ENCODE peak calls at places on chromosomes 12 and 14, in six cellular contexts. R, P, A, L, H and W are unnamed samples.
A peak's percentile ranks its signal among the peaks of the same experiment; 100 is the strongest.

GRCh38 chr14:91035855-91036254 is 24.6 kb downstream of the RPS6KA5 start:
- DNase-seq in P (no peak), H (no peak), L (no peak), A (no peak), R (no peak), W (peak; percentile 20)

GRCh38 chr12:28606967-28607557 is 416.8 kb downstream of the CCDC91 start:
- DNase-seq in L (no peak), P (no peak), R (no peak), H (no peak), A (no peak), W (no peak)

GRCh38 chr12:29731556-29731955 is 52.2 kb downstream of the TMTC1 start:
- DNase-seq in A (no peak), L (no peak), P (no peak), H (no peak), R (no peak), W (no peak)

GRCh38 chr14:69387311-69387710 is 10.8 kb downstream of the ERH start:
- DNase-seq in A (no peak), P (no peak), L (no peak), H (no peak), R (peak; percentile 28), W (no peak)

GRCh38 chr12:45637706-45638105 is 91.8 kb upstream of the ARID2 start:
- DNase-seq in A (no peak), R (no peak), H (peak; percentile 60), P (no peak), L (no peak), W (no peak)

GRCh38 chr12:109346920-109347319 is 780 bp upstream of the MYO1H start:
- DNase-seq in P (no peak), A (no peak), L (no peak), H (no peak), R (no peak), W (no peak)

GRCh38 chr12:87304406-87304805 is 724.8 kb downstream of the C12orf50 start:
- DNase-seq in A (no peak), P (no peak), R (no peak), H (no peak), L (peak; percentile 14), W (no peak)

GRCh38 chr12:63826002-63826585 is 18.4 kb upstream of the SRGAP1 start:
- DNase-seq in L (no peak), A (no peak), H (peak; percentile 86), R (no peak), P (no peak), W (peak; percentile 48)

GRCh38 chr12:3631272-3631637 is 121.7 kb downstream of the CRACR2A start:
- DNase-seq in L (no peak), P (no peak), A (no peak), R (no peak), H (no peak), W (no peak)

GRCh38 chr12:95385246-95385645 is 88.7 kb upstream of the METAP2 start:
- DNase-seq in L (no peak), A (no peak), P (peak; percentile 17), R (no peak), H (peak; percentile 78), W (no peak)

GRCh38 chr12:92992041-92992440 is 62.9 kb upstream of the EEA1 start:
- DNase-seq in R (no peak), P (no peak), L (no peak), A (no peak), H (no peak), W (no peak)

GRCh38 chr14:32330356-32331226 is 1.5 kb downstream of the AKAP6 start:
- DNase-seq in H (no peak), R (no peak), P (no peak), A (no peak), L (no peak), W (no peak)

GRCh38 chr14:55832122-55832911 is 252.3 kb downstream of the KTN1 start:
- DNase-seq in H (no peak), P (no peak), R (peak; percentile 74), L (peak; percentile 61), A (no peak), W (no peak)

GRCh38 chr12:95549392-95550084 is 1.7 kb downstream of the USP44 start:
- DNase-seq in L (no peak), R (no peak), A (no peak), P (no peak), H (no peak), W (no peak)

GRCh38 chr14:63468273-63468672 is 74.9 kb downstream of the PPP2R5E start:
- DNase-seq in L (no peak), A (no peak), R (no peak), P (no peak), H (no peak), W (no peak)

GRCh38 chr12:55188974-55189556 is 31.8 kb upstream of the OR10A7 start:
- DNase-seq in L (peak; percentile 71), P (no peak), H (peak; percentile 86), R (peak; percentile 12), A (peak; percentile 49), W (peak; percentile 38)

GRCh38 chr14:59321184-59321952 is 132.9 kb downstream of the DAAM1 start:
- DNase-seq in P (no peak), L (peak; percentile 48), R (peak; percentile 49), A (no peak), H (peak; percentile 75), W (no peak)

GRCh38 chr12:11513288-11513687 is 117.9 kb upstream of the PRB2 start:
- DNase-seq in A (no peak), H (no peak), R (no peak), P (no peak), L (no peak), W (no peak)
- TF ChIP-seq CTCF in A (peak; percentile 21), H (no peak), R (peak; percentile 7), P (no peak), L (no peak), W (no peak)

DNA sequence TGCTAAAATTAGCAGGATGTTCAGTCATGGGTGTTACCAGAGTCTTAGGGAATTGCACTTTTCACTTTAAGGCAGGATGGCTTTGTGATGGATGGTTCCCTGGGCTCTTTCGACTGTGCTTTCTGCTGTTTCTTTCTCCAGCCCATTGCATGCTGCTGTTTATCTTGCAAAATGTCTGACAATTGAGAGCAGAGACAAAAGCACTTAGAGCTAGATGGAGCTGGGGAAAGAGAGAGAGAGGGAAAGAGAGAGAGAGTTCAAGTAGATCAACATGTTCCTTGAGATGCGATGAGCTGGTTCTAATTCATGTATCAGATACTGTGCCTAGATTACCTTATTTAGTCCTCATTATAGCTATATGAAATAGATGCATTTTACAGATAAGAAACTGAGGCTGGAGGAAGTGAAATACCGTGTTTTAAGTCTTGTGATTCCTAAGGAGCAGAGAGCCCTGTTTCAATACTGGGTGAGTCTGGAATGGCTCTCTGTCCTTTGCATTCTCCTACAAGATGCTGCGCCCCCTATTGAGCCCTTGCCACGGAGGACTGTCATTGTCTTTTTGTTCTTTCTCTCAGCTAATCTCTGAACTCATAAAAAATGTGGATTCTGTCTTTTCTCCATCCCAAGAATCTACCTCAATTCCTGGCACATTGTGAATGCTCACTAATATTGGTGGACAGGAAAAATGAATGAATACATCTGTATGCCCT is 227.9 kb downstream of the ALG10B start:
- DNase-seq in P (no peak), H (no peak), L (no peak), A (no peak), R (no peak), W (no peak)
- TF ChIP-seq CTCF in P (no peak), H (no peak), L (no peak), A (no peak), R (no peak), W (no peak)

GRCh38 chr12:56377310-56377988 is 14.8 kb upstream of the APOF start:
- DNase-seq in L (no peak), H (peak; percentile 23), P (no peak), A (no peak), R (peak; percentile 29), W (no peak)
- TF ChIP-seq CTCF in L (no peak), H (no peak), P (no peak), A (no peak), R (peak; percentile 18), W (no peak)

DNA sequence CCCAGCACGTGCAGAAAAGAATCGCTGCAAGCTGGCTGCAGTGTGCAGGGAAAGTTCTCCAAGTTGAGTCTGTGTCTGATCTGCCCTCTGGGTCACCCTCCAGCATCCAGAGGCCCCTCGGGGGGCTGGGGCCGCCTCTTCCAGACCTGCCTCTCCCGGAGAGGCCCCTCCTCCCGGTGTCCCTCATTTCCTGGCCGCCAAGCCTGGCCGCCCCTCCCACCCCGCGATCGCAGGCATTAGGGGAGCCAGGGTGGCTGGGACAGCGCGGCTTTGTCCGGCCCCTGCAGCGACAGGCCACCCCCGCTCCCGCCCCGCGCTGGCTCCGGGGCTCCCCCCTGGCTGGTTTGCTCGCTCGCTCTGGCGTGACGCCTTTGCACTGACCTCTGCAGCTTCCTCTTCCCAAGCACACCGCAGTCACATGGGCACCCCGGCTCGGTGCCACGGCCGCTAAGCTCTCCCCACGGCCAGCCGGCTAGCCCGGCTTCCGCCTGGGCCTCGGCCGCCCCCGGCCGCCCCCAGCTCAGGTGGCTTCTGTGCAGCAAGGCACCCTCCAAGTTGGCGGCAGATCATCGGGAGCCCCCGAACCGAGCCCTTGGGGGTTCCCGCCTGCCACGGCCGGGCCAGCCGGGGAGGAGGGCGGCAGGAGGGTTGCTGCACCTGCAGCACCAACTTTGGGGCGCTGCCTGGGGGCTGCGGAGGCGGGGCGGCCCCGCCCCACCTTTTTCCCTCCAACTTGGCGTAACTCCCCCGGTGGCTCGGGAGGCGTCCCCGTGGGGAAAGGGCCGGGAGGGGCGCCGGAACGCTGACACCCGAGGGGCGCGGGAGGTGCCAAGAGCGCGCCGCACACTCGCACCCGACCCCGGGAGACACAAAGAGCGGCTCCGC is 43.7 kb downstream of the KDM2B start:
- DNase-seq in H (peak; percentile 73), A (peak; percentile 73), R (peak; percentile 14), L (peak; percentile 91), P (peak; percentile 90), W (peak; percentile 94)
- TF ChIP-seq CTCF in H (no peak), A (no peak), R (no peak), L (no peak), P (no peak), W (no peak)

GRCh38 chr12:30753761-30754382 is 879 bp downstream of the CAPRIN2 start:
- DNase-seq in L (peak; percentile 1), H (peak; percentile 65), A (peak; percentile 5), R (no peak), P (no peak), W (no peak)

GRCh38 chr12:30755395-30755762 is 628 bp upstream of the CAPRIN2 start:
- DNase-seq in A (no peak), R (no peak), H (no peak), P (no peak), L (no peak), W (no peak)

GRCh38 chr12:30754383-30754749 is 385 bp downstream of the CAPRIN2 start:
- DNase-seq in L (no peak), R (no peak), H (no peak), A (no peak), P (no peak), W (no peak)

GRCh38 chr12:30756074-30756473 is 1.3 kb upstream of the CAPRIN2 start:
- DNase-seq in L (peak; percentile 37), A (no peak), P (no peak), R (no peak), H (no peak), W (no peak)

GRCh38 chr12:30754750-30755394 is at the start of gene CAPRIN2:
- DNase-seq in P (peak; percentile 97), R (peak; percentile 77), A (peak; percentile 80), L (peak; percentile 97), H (peak; percentile 94), W (peak; percentile 92)
- TF ChIP-seq CTCF in P (peak; percentile 54), R (peak; percentile 36), A (no peak), L (peak; percentile 43), H (peak; percentile 31), W (peak; percentile 64)